ENCODE peak calls at places on chromosomes 13 and 19, in ten cellular contexts. W is iris pigment epithelial cell; X is breast epithelium; N is WTC11; F is NCI-H2107; K is cerebellar cortex; G is OCI-LY7; Y is activated CD4-positive, alpha-beta T cell treated with anti-CD3 and anti-CD28 coated beads for 24 hours; J is neural progenitor cell; T is cardiac muscle cell. Z is an unnamed sample.

GRCh38 chr13:45518525-45519235 is 53.9 kb downstream of the COG3 start:
- DNase-seq in K (no peak), T (no peak), J (no peak), G (no peak), N (no peak), F (no peak), W (peak), Y (no peak), X (no peak), Z (no peak)

GRCh38 chr19:48962029-48962848 is 2.9 kb upstream of the FTL start:
- DNase-seq in G (peak), F (no peak), Y (no peak), N (no peak), K (peak), T (no peak), X (no peak), J (no peak), W (peak), Z (peak)

GRCh38 chr19:47122359-47123335 is 8.0 kb upstream of the SAE1 start:
- DNase-seq in X (no peak), W (peak), F (no peak), G (no peak), T (peak), J (no peak), Y (no peak), N (no peak), K (no peak), Z (no peak)

GRCh38 chr19:5691930-5692784 is 2.1 kb downstream of the RPL36 start:
- DNase-seq in K (no peak), F (no peak), Y (no peak), G (peak), J (no peak), T (no peak), X (no peak), N (no peak), W (no peak), Z (peak)

GRCh38 chr19:23261496-23262020 is 11.4 kb upstream of the ZNF724 start:
- DNase-seq in X (no peak), Y (no peak), F (no peak), J (no peak), G (no peak), N (no peak), W (no peak), T (no peak), K (no peak), Z (no peak)

GRCh38 chr19:40776966-40777794 is 867 bp upstream of the RAB4B start:
- DNase-seq in W (peak), Y (peak), T (peak), F (peak), J (peak), K (peak), N (peak), G (peak), X (peak), Z (peak)

GRCh38 chr19:33098023-33098652 is 17.2 kb downstream of the GPATCH1 start:
- DNase-seq in G (no peak), J (no peak), N (no peak), Y (no peak), F (no peak), W (peak), T (no peak), K (no peak), X (no peak), Z (no peak)

GRCh38 chr19:43534811-43535761 is 2.1 kb downstream of the ZNF575 start:
- DNase-seq in X (peak), K (peak), Y (no peak), G (peak), N (peak), F (no peak), W (peak), T (peak), J (peak), Z (peak)

GRCh38 chr19:14562660-14563589 is 8.9 kb downstream of the NDUFB7 start:
- DNase-seq in J (peak), G (no peak), X (no peak), T (no peak), K (no peak), N (peak), Y (no peak), W (no peak), F (no peak), Z (no peak)

GRCh38 chr13:89951341-89951740 is 1396.1 kb upstream of the MIR17HG start:
- DNase-seq in W (peak), J (peak), N (no peak), G (no peak), F (no peak), Y (no peak), X (no peak), T (no peak), K (peak), Z (no peak)

GRCh38 chr19:34365463-34366401 is 736 bp downstream of the GPI start:
- DNase-seq in W (peak), Y (no peak), N (peak), X (no peak), K (peak), T (peak), J (peak), F (peak), G (peak), Z (peak)

GRCh38 chr13:35964764-35965163 is 166.4 kb downstream of the DCLK1 start:
- DNase-seq in F (no peak), K (no peak), T (no peak), G (no peak), X (no peak), J (no peak), W (peak), Y (no peak), N (no peak), Z (no peak)

GRCh38 chr19:2050991-2051770 is at the start of gene MKNK2:
- DNase-seq in W (peak), X (peak), Y (peak), F (peak), G (peak), T (peak), N (peak), J (peak), K (peak), Z (peak)

GRCh38 chr19:35013047-35013819 is 13.1 kb downstream of the GRAMD1A start:
- DNase-seq in J (peak), T (peak), G (peak), K (peak), N (peak), F (no peak), W (peak), X (no peak), Y (peak), Z (peak)

GRCh38 chr13:45696610-45697226 is 5.4 kb upstream of the CBY2 start:
- DNase-seq in T (no peak), J (no peak), X (no peak), Y (no peak), G (no peak), F (no peak), W (no peak), N (no peak), K (no peak), Z (peak)

GRCh38 chr13:27510082-27510481 is 59.7 kb upstream of the MTIF3 start:
- DNase-seq in J (no peak), K (no peak), W (no peak), Y (no peak), F (no peak), N (no peak), T (no peak), X (no peak), G (no peak), Z (no peak)

GRCh38 chr13:83221813-83222241 is 660.4 kb downstream of the SLITRK1 start:
- DNase-seq in F (no peak), W (peak), K (no peak), T (no peak), G (no peak), Y (no peak), N (no peak), X (no peak), J (no peak), Z (no peak)

GRCh38 chr13:98111168-98112098 is 31.5 kb upstream of the FARP1 start:
- DNase-seq in F (no peak), T (no peak), Y (no peak), K (no peak), N (no peak), X (no peak), W (no peak), G (no peak), J (no peak), Z (no peak)

GRCh38 chr13:41465215-41465907 is 8.0 kb downstream of the RGCC start:
- DNase-seq in N (no peak), W (peak), J (no peak), F (no peak), K (no peak), T (no peak), X (no peak), Y (peak), G (peak), Z (peak)

GRCh38 chr19:46296722-46297431 is at the start of gene HIF3A:
- DNase-seq in T (peak), Y (no peak), X (no peak), N (peak), K (no peak), F (no peak), W (peak), G (no peak), J (peak), Z (no peak)

GRCh38 chr13:33487575-33488243 is 202.2 kb upstream of the STARD13 start:
- DNase-seq in T (no peak), F (no peak), G (peak), X (no peak), N (no peak), J (peak), K (peak), W (peak), Y (no peak), Z (peak)

Z was measured in GM12865.